ENCODE peak calls at places on chromosomes 4 and X, in ten cellular contexts. H is HFFc6, D is progenitor cell of endocrine pancreas, E is sigmoid colon, O is coronary artery, X is osteocyte, T is neural crest cell, B is fibroblast of pulmonary artery, U is AG04449, N is breast epithelium. V is an unnamed sample.
A peak's percentile ranks its signal among the peaks of the same experiment; 100 is the strongest.

GRCh38 chr4:80199947-80200346 is 2.6 kb downstream of the PRDM8 start:
- DNase-seq in H (no peak), D (no peak), E (no peak), O (no peak), X (no peak), T (no peak), B (no peak), U (no peak), N (no peak), V (no peak)

GRCh38 chr4:5824635-5825034 is 68.3 kb downstream of the CRMP1 start:
- DNase-seq in H (peak; percentile 13), D (no peak), E (no peak), O (no peak), X (no peak), T (peak; percentile 21), B (peak; percentile 65), U (no peak), N (no peak), V (peak; percentile 20)

GRCh38 chr4:34323549-34324325 is 1920.6 kb downstream of the ARAP2 start:
- DNase-seq in H (no peak), D (no peak), E (no peak), O (no peak), X (no peak), T (no peak), B (peak; percentile 51), U (no peak), N (no peak), V (no peak)

GRCh38 chr4:129167640-129168260 is 71.8 kb downstream of the C4orf33 start:
- DNase-seq in H (no peak), D (peak; percentile 21), E (no peak), O (no peak), X (no peak), T (no peak), B (no peak), U (no peak), N (no peak), V (peak; percentile 30)

GRCh38 chrX:21700967-21701366 is 42.8 kb upstream of the KLHL34 start:
- DNase-seq in H (no peak), D (no peak), E (no peak), O (no peak), X (no peak), T (no peak), B (no peak), U (no peak), N (no peak), V (no peak)

GRCh38 chrX:68652327-68652930 is 5.0 kb downstream of the STARD8 start:
- DNase-seq in H (peak; percentile 34), D (no peak), E (no peak), O (no peak), X (no peak), T (no peak), B (peak; percentile 36), U (no peak), N (no peak), V (no peak)

GRCh38 chr4:79284893-79285292 is 41.0 kb downstream of the NAA11 start:
- DNase-seq in H (no peak), D (no peak), E (no peak), O (no peak), X (no peak), T (no peak), B (peak; percentile 1), U (no peak), N (no peak), V (no peak)

GRCh38 chrX:115589419-115589818 is 28.4 kb downstream of the PLS3 start:
- DNase-seq in H (no peak), D (no peak), E (no peak), O (no peak), X (no peak), T (no peak), B (no peak), U (no peak), N (no peak), V (no peak)

GRCh38 chr4:186368291-186368690 is 102.3 kb downstream of the F11 start:
- DNase-seq in H (no peak), D (no peak), E (no peak), O (no peak), X (no peak), T (no peak), B (no peak), U (no peak), N (no peak), V (no peak)

GRCh38 chr4:186360551-186360950 is 94.6 kb downstream of the F11 start:
- DNase-seq in H (no peak), D (no peak), E (no peak), O (no peak), X (no peak), T (no peak), B (no peak), U (no peak), N (no peak), V (no peak)

DNA sequence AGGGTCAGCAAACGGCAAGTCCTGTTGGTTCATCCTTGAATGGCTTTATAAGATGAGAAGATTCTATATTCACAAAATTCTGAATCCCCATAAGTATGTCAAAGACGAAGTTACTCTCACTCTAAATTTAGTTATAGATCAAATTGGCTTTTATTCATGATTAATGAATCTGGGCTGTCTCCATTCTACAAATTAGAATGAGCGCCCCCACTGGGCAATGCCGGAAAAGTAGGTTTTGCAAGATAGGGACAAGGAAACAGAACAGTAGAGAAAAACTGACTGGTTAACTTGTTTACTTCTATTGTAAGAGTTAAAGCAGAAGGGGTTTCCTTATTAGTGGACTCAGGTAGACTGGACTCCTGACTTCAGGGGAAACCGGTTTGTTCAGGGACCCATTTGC is 100.3 kb downstream of the F11 start:
- DNase-seq in H (no peak), D (no peak), E (no peak), O (no peak), X (no peak), T (no peak), B (no peak), U (no peak), N (no peak), V (no peak)
- TF ChIP-seq CTCF in H (peak; percentile 26), D (no peak), E (no peak), O (no peak), X (no peak), T (no peak), B (no peak), U (no peak), N (no peak), V (peak; percentile 31)

GRCh38 chrX:153057281-153057680 is 1.0 kb downstream of the PNMA3 start:
- DNase-seq in H (no peak), D (no peak), E (no peak), O (no peak), X (no peak), T (no peak), B (no peak), U (no peak), N (no peak), V (no peak)

GRCh38 chrX:153049093-153049492 is 7.2 kb upstream of the PNMA3 start:
- DNase-seq in H (no peak), D (no peak), E (no peak), O (no peak), X (no peak), T (no peak), B (no peak), U (no peak), N (no peak), V (no peak)

GRCh38 chrX:153055827-153056748 is at the start of gene PNMA3:
- DNase-seq in H (no peak), D (no peak), E (no peak), O (no peak), X (no peak), T (peak; percentile 25), B (no peak), U (no peak), N (no peak), V (peak; percentile 29)

DNA sequence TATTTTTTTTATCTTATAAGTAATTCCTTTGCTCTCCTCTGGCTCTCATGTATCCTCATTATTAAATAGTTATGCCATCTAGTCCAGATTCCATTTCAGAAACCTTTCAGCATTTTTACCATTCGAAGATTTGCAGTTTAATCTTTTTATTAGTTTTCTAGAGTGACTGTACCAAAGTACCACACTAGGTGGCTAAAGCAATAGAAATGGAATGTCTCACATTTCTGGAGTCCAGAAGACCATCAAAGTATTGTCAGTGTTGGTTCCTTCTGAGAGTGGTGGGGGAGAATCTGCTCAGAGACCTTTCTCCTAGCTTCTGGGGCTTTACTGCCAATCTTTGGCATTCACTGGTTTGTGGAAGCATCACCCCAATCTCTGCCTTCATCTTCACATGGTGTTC is 3.7 kb upstream of the PNMA3 start:
- DNase-seq in H (no peak), D (no peak), E (no peak), O (no peak), X (no peak), T (no peak), B (no peak), U (no peak), N (no peak), V (no peak)
- TF ChIP-seq CTCF in H (peak; percentile 42), D (no peak), E (no peak), O (no peak), X (no peak), T (peak; percentile 17), B (no peak), U (no peak), N (no peak), V (peak; percentile 22)

GRCh38 chrX:1045680-1046314 is 166.7 kb downstream of the CRLF2 start:
- DNase-seq in H (no peak), D (no peak), E (no peak), O (no peak), X (no peak), T (no peak), B (no peak), U (no peak), N (no peak), V (no peak)

GRCh38 chrX:1052021-1052420 is 160.4 kb downstream of the CRLF2 start:
- DNase-seq in H (no peak), D (no peak), E (no peak), O (no peak), X (no peak), T (no peak), B (no peak), U (no peak), N (no peak), V (no peak)

GRCh38 chrX:1053072-1053471 is 159.4 kb downstream of the CRLF2 start:
- DNase-seq in H (no peak), D (no peak), E (no peak), O (no peak), X (no peak), T (no peak), B (no peak), U (no peak), N (no peak), V (no peak)

GRCh38 chrX:1051421-1051820 is 161.0 kb downstream of the CRLF2 start:
- DNase-seq in H (no peak), D (no peak), E (no peak), O (no peak), X (no peak), T (no peak), B (no peak), U (no peak), N (no peak), V (no peak)
- TF ChIP-seq CTCF in H (no peak), D (no peak), E (no peak), O (no peak), X (no peak), T (no peak), B (no peak), U (no peak), N (no peak), V (no peak)

DNA sequence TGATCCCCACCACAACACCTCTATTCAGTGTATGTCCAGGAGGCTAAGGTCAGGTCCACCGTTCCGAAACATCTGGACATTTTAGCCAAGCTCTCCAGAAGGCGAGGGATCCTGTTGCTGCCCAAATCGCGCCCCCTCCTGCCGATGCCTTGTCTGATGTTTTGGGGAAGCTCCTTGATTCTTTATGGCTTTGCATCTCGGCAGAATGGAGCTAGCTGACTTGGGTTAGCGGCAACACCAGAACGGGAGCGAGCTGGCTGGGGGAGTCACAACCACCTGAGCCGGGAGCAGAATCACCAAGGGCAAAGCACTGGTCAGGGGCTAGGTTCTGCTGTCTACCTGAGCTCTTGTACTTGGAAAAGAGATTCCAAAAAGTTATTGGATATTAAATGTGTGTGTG is 6.5 kb upstream of the POU3F4 start:
- DNase-seq in H (no peak), D (no peak), E (no peak), O (no peak), X (no peak), T (no peak), B (no peak), U (no peak), N (no peak), V (peak; percentile 15)
- TF ChIP-seq CTCF in H (no peak), D (no peak), E (no peak), O (no peak), X (no peak), T (no peak), B (no peak), U (no peak), N (no peak), V (no peak)